ENCODE peak calls at places on chromosomes 11 and 22, in six cellular contexts. Y is Peyer's patch, W is fibroblast of pulmonary artery, H is substantia nigra, J is NCI-H1105 treated with DMSO at 0.1 percent for 48 hours, O is hypothalamus. Z is an unnamed sample.

GRCh38 chr22:44172370-44173108 is 8.2 kb upstream of the PARVG start:
- DNase-seq in Y (peak), W (no peak), H (peak), J (peak), O (peak), Z (peak)

GRCh38 chr11:85170184-85170583 is 457.0 kb downstream of the DLG2 start:
- DNase-seq in Y (no peak), W (no peak), H (no peak), J (no peak), O (no peak), Z (no peak)

GRCh38 chr11:79396001-79396400 is 44.8 kb downstream of the TENM4 start:
- DNase-seq in Y (no peak), W (no peak), H (no peak), J (no peak), O (no peak), Z (no peak)

GRCh38 chr11:102341844-102342318 is 5.1 kb upstream of the BIRC2 start:
- DNase-seq in Y (peak), W (peak), H (peak), J (peak), O (peak), Z (no peak)

GRCh38 chr11:133082453-133082781 is 449.9 kb downstream of the OPCML start:
- DNase-seq in Y (peak), W (peak), H (peak), J (no peak), O (no peak), Z (no peak)

GRCh38 chr11:84608788-84609309 is 1018.3 kb downstream of the DLG2 start:
- DNase-seq in Y (no peak), W (no peak), H (no peak), J (no peak), O (no peak), Z (no peak)

GRCh38 chr11:133911169-133911568 is 45.6 kb downstream of the IGSF9B start:
- DNase-seq in Y (no peak), W (no peak), H (no peak), J (no peak), O (no peak), Z (no peak)

GRCh38 chr22:20124083-20124787 is 7.2 kb upstream of the TRMT2A start:
- DNase-seq in Y (no peak), W (no peak), H (no peak), J (no peak), O (no peak), Z (no peak)

GRCh38 chr11:96472085-96472484 is 82.3 kb downstream of the JRKL start:
- DNase-seq in Y (no peak), W (no peak), H (no peak), J (no peak), O (no peak), Z (no peak)

GRCh38 chr11:103601230-103601846 is 435.1 kb upstream of the DDI1 start:
- DNase-seq in Y (no peak), W (peak), H (peak), J (peak), O (peak), Z (no peak)

GRCh38 chr22:44526431-44527115 is 28.5 kb upstream of the RTL6 start:
- DNase-seq in Y (no peak), W (no peak), H (no peak), J (no peak), O (no peak), Z (no peak)

Z was measured in dorsolateral prefrontal cortex.